ENCODE peak calls at places on chromosome 7, in five cellular contexts. One of them, this sample, is unnamed.

GRCh38 chr7:85426487-85426960 is 239.7 kb upstream of the SEMA3D start:
- DNase-seq in activated T-cell treated with anti-CD3 and anti-CD28 coated beads for 1 hour: no peak
- DNase-seq in DMS153: no peak
- DNase-seq in KG1: no peak
- DNase-seq in substantia nigra: no peak
- DNase-seq in this sample: peak; percentile 50

GRCh38 chr7:96236198-96237039 is 85.5 kb downstream of the SLC25A13 start:
- DNase-seq in KG1: no peak
- DNase-seq in DMS153: no peak
- DNase-seq in activated T-cell treated with anti-CD3 and anti-CD28 coated beads for 1 hour: no peak
- DNase-seq in substantia nigra: no peak
- DNase-seq in this sample: peak; percentile 92

GRCh38 chr7:958221-959200 is 4.0 kb upstream of the ADAP1 start:
- DNase-seq in DMS153: no peak
- DNase-seq in activated T-cell treated with anti-CD3 and anti-CD28 coated beads for 1 hour: no peak
- DNase-seq in KG1: no peak
- DNase-seq in substantia nigra: no peak
- DNase-seq in this sample: no peak

GRCh38 chr7:41579961-41580935 is 122.6 kb downstream of the INHBA start:
- DNase-seq in substantia nigra: no peak
- DNase-seq in activated T-cell treated with anti-CD3 and anti-CD28 coated beads for 1 hour: no peak
- DNase-seq in DMS153: no peak
- DNase-seq in KG1: no peak
- DNase-seq in this sample: peak; percentile 88

GRCh38 chr7:157709531-157710251 is 372.9 kb downstream of the DNAJB6 start:
- DNase-seq in activated T-cell treated with anti-CD3 and anti-CD28 coated beads for 1 hour: no peak
- DNase-seq in KG1: no peak
- DNase-seq in substantia nigra: no peak
- DNase-seq in DMS153: no peak
- DNase-seq in this sample: no peak

GRCh38 chr7:128121731-128122576 is 90.7 kb upstream of the LRRC4 start:
- DNase-seq in DMS153: no peak
- DNase-seq in substantia nigra: no peak
- DNase-seq in activated T-cell treated with anti-CD3 and anti-CD28 coated beads for 1 hour: no peak
- DNase-seq in KG1: no peak
- DNase-seq in this sample: no peak

GRCh38 chr7:30893357-30893756 is 18.3 kb upstream of the AQP1 start:
- DNase-seq in DMS153: peak; percentile 17
- DNase-seq in substantia nigra: no peak
- DNase-seq in activated T-cell treated with anti-CD3 and anti-CD28 coated beads for 1 hour: no peak
- DNase-seq in KG1: no peak
- DNase-seq in this sample: peak; percentile 78

GRCh38 chr7:123635551-123636359 is 19.9 kb upstream of the LMOD2 start:
- DNase-seq in DMS153: no peak
- DNase-seq in activated T-cell treated with anti-CD3 and anti-CD28 coated beads for 1 hour: no peak
- DNase-seq in substantia nigra: no peak
- DNase-seq in KG1: no peak
- DNase-seq in this sample: peak; percentile 55

GRCh38 chr7:2641406-2642393 is 9.9 kb downstream of the TTYH3 start:
- DNase-seq in KG1: no peak
- DNase-seq in activated T-cell treated with anti-CD3 and anti-CD28 coated beads for 1 hour: no peak
- DNase-seq in substantia nigra: peak; percentile 62
- DNase-seq in DMS153: no peak
- DNase-seq in this sample: peak; percentile 98

GRCh38 chr7:95596183-95597135 is at the start of gene PDK4:
- DNase-seq in substantia nigra: peak; percentile 90
- DNase-seq in KG1: no peak
- DNase-seq in activated T-cell treated with anti-CD3 and anti-CD28 coated beads for 1 hour: no peak
- DNase-seq in DMS153: peak; percentile 34
- DNase-seq in this sample: peak; percentile 55

GRCh38 chr7:30200591-30200990 is 65.8 kb downstream of the MTURN start:
- DNase-seq in activated T-cell treated with anti-CD3 and anti-CD28 coated beads for 1 hour: no peak
- DNase-seq in DMS153: no peak
- DNase-seq in KG1: no peak
- DNase-seq in substantia nigra: no peak
- DNase-seq in this sample: no peak

GRCh38 chr7:71563276-71563675 is 431.3 kb downstream of the GALNT17 start:
- DNase-seq in substantia nigra: no peak
- DNase-seq in DMS153: no peak
- DNase-seq in activated T-cell treated with anti-CD3 and anti-CD28 coated beads for 1 hour: no peak
- DNase-seq in KG1: no peak
- DNase-seq in this sample: no peak

GRCh38 chr7:69177326-69177897 is 420.9 kb upstream of the AUTS2 start:
- DNase-seq in substantia nigra: no peak
- DNase-seq in DMS153: no peak
- DNase-seq in activated T-cell treated with anti-CD3 and anti-CD28 coated beads for 1 hour: no peak
- DNase-seq in KG1: no peak
- DNase-seq in this sample: no peak

GRCh38 chr7:140678081-140678815 is 5.5 kb downstream of the ADCK2 start:
- DNase-seq in KG1: no peak
- DNase-seq in activated T-cell treated with anti-CD3 and anti-CD28 coated beads for 1 hour: no peak
- DNase-seq in substantia nigra: no peak
- DNase-seq in DMS153: no peak
- DNase-seq in this sample: no peak